ENCODE peak calls at places on chromosome 21, in six cellular contexts. One of them, this sample, is unnamed.

GRCh38 chr21:39055167-39055767 is 128.0 kb downstream of the PSMG1 start:
- DNase-seq in colonic mucosa: no peak
- DNase-seq in activated T-cell treated with anti-CD3 and anti-CD28 coated beads for 24 hours: no peak
- DNase-seq in stimulated activated CD4-positive, alpha-beta T cell treated with anti-CD3 and anti-CD28 coated beads, Interleukin-15, amount 100 ng/mL, for 24 hours: no peak
- DNase-seq in amygdala: no peak
- DNase-seq in T-helper 2 cell: no peak
- DNase-seq in this sample: no peak

GRCh38 chr21:34612056-34612455 is 2.9 kb downstream of the RCAN1 start:
- DNase-seq in colonic mucosa: no peak
- DNase-seq in activated T-cell treated with anti-CD3 and anti-CD28 coated beads for 24 hours: no peak
- DNase-seq in stimulated activated CD4-positive, alpha-beta T cell treated with anti-CD3 and anti-CD28 coated beads, Interleukin-15, amount 100 ng/mL, for 24 hours: no peak
- DNase-seq in amygdala: no peak
- DNase-seq in T-helper 2 cell: no peak
- DNase-seq in this sample: no peak

GRCh38 chr21:37208056-37208705 is 59.0 kb downstream of the VPS26C start:
- DNase-seq in colonic mucosa: no peak
- DNase-seq in activated T-cell treated with anti-CD3 and anti-CD28 coated beads for 24 hours: no peak
- DNase-seq in stimulated activated CD4-positive, alpha-beta T cell treated with anti-CD3 and anti-CD28 coated beads, Interleukin-15, amount 100 ng/mL, for 24 hours: peak
- DNase-seq in amygdala: peak
- DNase-seq in T-helper 2 cell: no peak
- DNase-seq in this sample: no peak

GRCh38 chr21:26007911-26008579 is 162.5 kb downstream of the APP start:
- DNase-seq in colonic mucosa: no peak
- DNase-seq in activated T-cell treated with anti-CD3 and anti-CD28 coated beads for 24 hours: no peak
- DNase-seq in stimulated activated CD4-positive, alpha-beta T cell treated with anti-CD3 and anti-CD28 coated beads, Interleukin-15, amount 100 ng/mL, for 24 hours: no peak
- DNase-seq in amygdala: no peak
- DNase-seq in T-helper 2 cell: no peak
- DNase-seq in this sample: no peak

GRCh38 chr21:38880578-38880966 is 74.8 kb downstream of the ETS2 start:
- DNase-seq in colonic mucosa: no peak
- DNase-seq in activated T-cell treated with anti-CD3 and anti-CD28 coated beads for 24 hours: no peak
- DNase-seq in stimulated activated CD4-positive, alpha-beta T cell treated with anti-CD3 and anti-CD28 coated beads, Interleukin-15, amount 100 ng/mL, for 24 hours: no peak
- DNase-seq in amygdala: no peak
- DNase-seq in T-helper 2 cell: no peak
- DNase-seq in this sample: no peak

GRCh38 chr21:27362249-27362648 is 395.4 kb upstream of the ADAMTS5 start:
- DNase-seq in colonic mucosa: no peak
- DNase-seq in activated T-cell treated with anti-CD3 and anti-CD28 coated beads for 24 hours: no peak
- DNase-seq in stimulated activated CD4-positive, alpha-beta T cell treated with anti-CD3 and anti-CD28 coated beads, Interleukin-15, amount 100 ng/mL, for 24 hours: no peak
- DNase-seq in amygdala: no peak
- DNase-seq in T-helper 2 cell: no peak
- DNase-seq in this sample: no peak

GRCh38 chr21:25837545-25838263 is 102.9 kb downstream of the GABPA start:
- DNase-seq in colonic mucosa: no peak
- DNase-seq in activated T-cell treated with anti-CD3 and anti-CD28 coated beads for 24 hours: no peak
- DNase-seq in stimulated activated CD4-positive, alpha-beta T cell treated with anti-CD3 and anti-CD28 coated beads, Interleukin-15, amount 100 ng/mL, for 24 hours: no peak
- DNase-seq in amygdala: no peak
- DNase-seq in T-helper 2 cell: no peak
- DNase-seq in this sample: no peak

GRCh38 chr21:16304700-16305099 is 574.9 kb downstream of the USP25 start:
- DNase-seq in colonic mucosa: no peak
- DNase-seq in activated T-cell treated with anti-CD3 and anti-CD28 coated beads for 24 hours: no peak
- DNase-seq in stimulated activated CD4-positive, alpha-beta T cell treated with anti-CD3 and anti-CD28 coated beads, Interleukin-15, amount 100 ng/mL, for 24 hours: no peak
- DNase-seq in amygdala: no peak
- DNase-seq in T-helper 2 cell: no peak
- DNase-seq in this sample: no peak

GRCh38 chr21:33042812-33043211 is 17.1 kb downstream of the OLIG2 start:
- DNase-seq in colonic mucosa: no peak
- DNase-seq in activated T-cell treated with anti-CD3 and anti-CD28 coated beads for 24 hours: no peak
- DNase-seq in stimulated activated CD4-positive, alpha-beta T cell treated with anti-CD3 and anti-CD28 coated beads, Interleukin-15, amount 100 ng/mL, for 24 hours: no peak
- DNase-seq in amygdala: no peak
- DNase-seq in T-helper 2 cell: no peak
- DNase-seq in this sample: peak

GRCh38 chr21:40445349-40445921 is 401.5 kb downstream of the DSCAM start:
- DNase-seq in colonic mucosa: no peak
- DNase-seq in activated T-cell treated with anti-CD3 and anti-CD28 coated beads for 24 hours: no peak
- DNase-seq in stimulated activated CD4-positive, alpha-beta T cell treated with anti-CD3 and anti-CD28 coated beads, Interleukin-15, amount 100 ng/mL, for 24 hours: no peak
- DNase-seq in amygdala: no peak
- DNase-seq in T-helper 2 cell: no peak
- DNase-seq in this sample: no peak

GRCh38 chr21:32309906-32310460 is 11.3 kb downstream of the MRAP start:
- DNase-seq in colonic mucosa: no peak
- DNase-seq in activated T-cell treated with anti-CD3 and anti-CD28 coated beads for 24 hours: no peak
- DNase-seq in stimulated activated CD4-positive, alpha-beta T cell treated with anti-CD3 and anti-CD28 coated beads, Interleukin-15, amount 100 ng/mL, for 24 hours: no peak
- DNase-seq in amygdala: no peak
- DNase-seq in T-helper 2 cell: no peak
- DNase-seq in this sample: no peak

GRCh38 chr21:35974801-35975200 is 85.5 kb downstream of the SETD4 start:
- DNase-seq in colonic mucosa: no peak
- DNase-seq in activated T-cell treated with anti-CD3 and anti-CD28 coated beads for 24 hours: no peak
- DNase-seq in stimulated activated CD4-positive, alpha-beta T cell treated with anti-CD3 and anti-CD28 coated beads, Interleukin-15, amount 100 ng/mL, for 24 hours: no peak
- DNase-seq in amygdala: no peak
- DNase-seq in T-helper 2 cell: no peak
- DNase-seq in this sample: no peak

GRCh38 chr21:45029968-45030636 is 44.3 kb upstream of the ADARB1 start:
- DNase-seq in colonic mucosa: no peak
- DNase-seq in activated T-cell treated with anti-CD3 and anti-CD28 coated beads for 24 hours: no peak
- DNase-seq in stimulated activated CD4-positive, alpha-beta T cell treated with anti-CD3 and anti-CD28 coated beads, Interleukin-15, amount 100 ng/mL, for 24 hours: no peak
- DNase-seq in amygdala: no peak
- DNase-seq in T-helper 2 cell: no peak
- DNase-seq in this sample: no peak

This sample was measured in RKO.